ENCODE peak calls at places on chromosomes 7 and 10, in four cellular contexts. N is T-cell; M is A172; C is activated CD8-positive, alpha-beta memory T cell treated with anti-CD3 and anti-CD28 coated beads for 24 hours. Z is an unnamed sample.

GRCh38 chr10:76117949-76118348 is 686.5 kb downstream of the LRMDA start:
- DNase-seq in N (no peak), M (peak; percentile 86), C (no peak), Z (peak; percentile 33)

GRCh38 chr7:27154901-27155815 is 1.3 kb downstream of the HOXA7 start:
- DNase-seq in N (no peak), M (no peak), C (peak; percentile 75), Z (peak; percentile 83)

GRCh38 chr10:13038346-13038745 is 36.8 kb upstream of the CCDC3 start:
- DNase-seq in N (no peak), M (no peak), C (no peak), Z (no peak)

GRCh38 chr10:87045434-87045938 is 25.4 kb downstream of the FAM25A start:
- DNase-seq in N (no peak), M (no peak), C (no peak), Z (no peak)

GRCh38 chr7:539731-540411 is 20.2 kb upstream of the PDGFA start:
- DNase-seq in N (no peak), M (peak; percentile 98), C (no peak), Z (peak; percentile 98)

GRCh38 chr10:96512524-96512991 is 1.2 kb downstream of the TLL2 start:
- DNase-seq in N (no peak), M (no peak), C (peak; percentile 63), Z (peak; percentile 53)

GRCh38 chr7:146681487-146681886 is 564.9 kb downstream of the CNTNAP2 start:
- DNase-seq in N (no peak), M (no peak), C (no peak), Z (no peak)

GRCh38 chr10:116536810-116537209 is 8.9 kb upstream of the PNLIP start:
- DNase-seq in N (no peak), M (no peak), C (no peak), Z (no peak)

GRCh38 chr10:101222683-101223273 is 6.5 kb downstream of the LBX1 start:
- DNase-seq in N (no peak), M (no peak), C (no peak), Z (no peak)

GRCh38 chr7:143480501-143480900 is 2.8 kb downstream of the TAS2R41 start:
- DNase-seq in N (no peak), M (no peak), C (no peak), Z (no peak)

GRCh38 chr10:33706746-33707145 is 372.3 kb upstream of the NRP1 start:
- DNase-seq in N (no peak), M (no peak), C (no peak), Z (no peak)

GRCh38 chr7:43577485-43577951 is 5.4 kb upstream of the STK17A start:
- DNase-seq in N (no peak), M (peak; percentile 47), C (no peak), Z (no peak)

GRCh38 chr7:31633894-31634494 is 53.0 kb upstream of the PPP1R17 start:
- DNase-seq in N (no peak), M (peak; percentile 76), C (no peak), Z (peak; percentile 76)

GRCh38 chr10:75617485-75618155 is 186.2 kb downstream of the LRMDA start:
- DNase-seq in N (no peak), M (no peak), C (no peak), Z (no peak)

GRCh38 chr10:81570878-81571794 is 303.9 kb upstream of the NRG3 start:
- DNase-seq in N (no peak), M (no peak), C (no peak), Z (no peak)

GRCh38 chr7:450036-450435 is 69.6 kb downstream of the PDGFA start:
- DNase-seq in N (no peak), M (no peak), C (no peak), Z (no peak)

GRCh38 chr7:157136372-157136771 is 2.4 kb upstream of the UBE3C start:
- DNase-seq in N (no peak), M (peak; percentile 68), C (no peak), Z (peak; percentile 54)

GRCh38 chr10:131246089-131246488 is 65.4 kb downstream of the TCERG1L start:
- DNase-seq in N (no peak), M (no peak), C (no peak), Z (no peak)

GRCh38 chr10:127195571-127196226 is 692 bp downstream of the INSYN2A start:
- DNase-seq in N (no peak), M (no peak), C (no peak), Z (no peak)

GRCh38 chr10:60799971-60800370 is 21.7 kb downstream of the CDK1 start:
- DNase-seq in N (no peak), M (no peak), C (no peak), Z (no peak)

GRCh38 chr7:114986181-114986800 is 64.4 kb downstream of the MDFIC start:
- DNase-seq in N (no peak), M (no peak), C (no peak), Z (no peak)

GRCh38 chr7:76356823-76357222 is 2.0 kb downstream of the YWHAG start:
- DNase-seq in N (no peak), M (peak; percentile 62), C (no peak), Z (peak; percentile 54)

GRCh38 chr10:1966698-1967097 is 229.4 kb upstream of the ADARB2 start:
- DNase-seq in N (no peak), M (no peak), C (no peak), Z (no peak)

GRCh38 chr7:133662276-133662675 is 409.4 kb downstream of the EXOC4 start:
- DNase-seq in N (no peak), M (no peak), C (no peak), Z (no peak)

GRCh38 chr10:36345770-36346169 is 703.7 kb upstream of the FZD8 start:
- DNase-seq in N (no peak), M (no peak), C (no peak), Z (no peak)

GRCh38 chr7:139431010-139431409 is 52.5 kb downstream of the KLRG2 start:
- DNase-seq in N (no peak), M (no peak), C (no peak), Z (no peak)